ENCODE peak calls at places on chromosome 1, in six cellular contexts. One of them, this sample, is unnamed.

GRCh38 chr1:50979964-50980363 is 9.9 kb downstream of the CDKN2C start:
- DNase-seq in OCI-LY7: no peak
- DNase-seq in endothelial cell of umbilical vein: no peak
- DNase-seq in AML-193: no peak
- DNase-seq in T-helper 9 cell: no peak
- DNase-seq in caudate nucleus: no peak
- DNase-seq in this sample: no peak

GRCh38 chr1:87513270-87513669 is 184.6 kb downstream of the LMO4 start:
- DNase-seq in OCI-LY7: no peak
- DNase-seq in endothelial cell of umbilical vein: no peak
- DNase-seq in AML-193: no peak
- DNase-seq in T-helper 9 cell: no peak
- DNase-seq in caudate nucleus: no peak
- DNase-seq in this sample: no peak

GRCh38 chr1:41955461-41956159 is 36.9 kb upstream of the HIVEP3 start:
- DNase-seq in OCI-LY7: no peak
- DNase-seq in endothelial cell of umbilical vein: peak
- DNase-seq in AML-193: no peak
- DNase-seq in T-helper 9 cell: no peak
- DNase-seq in caudate nucleus: no peak
- DNase-seq in this sample: no peak

GRCh38 chr1:55289614-55290013 is 74.5 kb upstream of the USP24 start:
- DNase-seq in OCI-LY7: no peak
- DNase-seq in endothelial cell of umbilical vein: no peak
- DNase-seq in AML-193: no peak
- DNase-seq in T-helper 9 cell: no peak
- DNase-seq in caudate nucleus: no peak
- DNase-seq in this sample: no peak

GRCh38 chr1:109659997-109660755 is 4.3 kb downstream of the GSTM4 start:
- DNase-seq in OCI-LY7: no peak
- DNase-seq in endothelial cell of umbilical vein: no peak
- DNase-seq in AML-193: no peak
- DNase-seq in T-helper 9 cell: no peak
- DNase-seq in caudate nucleus: no peak
- DNase-seq in this sample: peak

GRCh38 chr1:108845991-108846390 is 10.9 kb downstream of the AKNAD1 start:
- DNase-seq in OCI-LY7: no peak
- DNase-seq in endothelial cell of umbilical vein: no peak
- DNase-seq in AML-193: no peak
- DNase-seq in T-helper 9 cell: no peak
- DNase-seq in caudate nucleus: no peak
- DNase-seq in this sample: no peak

GRCh38 chr1:237105826-237106225 is 63.8 kb downstream of the RYR2 start:
- DNase-seq in OCI-LY7: no peak
- DNase-seq in endothelial cell of umbilical vein: no peak
- DNase-seq in AML-193: no peak
- DNase-seq in T-helper 9 cell: no peak
- DNase-seq in caudate nucleus: no peak
- DNase-seq in this sample: peak

GRCh38 chr1:45718289-45718688 is 30.3 kb downstream of the TMEM69 start:
- DNase-seq in OCI-LY7: no peak
- DNase-seq in endothelial cell of umbilical vein: no peak
- DNase-seq in AML-193: no peak
- DNase-seq in T-helper 9 cell: no peak
- DNase-seq in caudate nucleus: no peak
- DNase-seq in this sample: peak

This sample was measured in G401.